ENCODE peak calls at places on chromosomes 5 and 9, in five cellular contexts. I is type B pancreatic cell, E is PC-9, A is RWPE1, L is mesothelial cell of epicardium. Y is an unnamed sample.

GRCh38 chr9:137075275-137075775 is 2.0 kb upstream of the UAP1L1 start:
- DNase-seq in I (no peak), E (peak), A (no peak), L (no peak), Y (no peak)

GRCh38 chr5:18553269-18553668 is 919.0 kb downstream of the TAF11L14 start:
- DNase-seq in I (no peak), E (peak), A (peak), L (no peak), Y (no peak)

GRCh38 chr5:172452398-172453205 is 1.7 kb downstream of the SH3PXD2B start:
- DNase-seq in I (no peak), E (no peak), A (peak), L (no peak), Y (no peak)

GRCh38 chr9:16628421-16628820 is 242.0 kb downstream of the BNC2 start:
- DNase-seq in I (no peak), E (no peak), A (no peak), L (no peak), Y (no peak)

GRCh38 chr5:4700082-4700481 is 440.0 kb upstream of the ADAMTS16 start:
- DNase-seq in I (peak), E (peak), A (peak), L (peak), Y (peak)

GRCh38 chr5:34487202-34487879 is 168.8 kb upstream of the RAI14 start:
- DNase-seq in I (no peak), E (peak), A (peak), L (no peak), Y (no peak)

GRCh38 chr9:131627846-131628820 is 82.8 kb downstream of the PRRT1B start:
- DNase-seq in I (no peak), E (no peak), A (no peak), L (no peak), Y (no peak)

GRCh38 chr5:35884125-35884788 is 27.6 kb downstream of the IL7R start:
- DNase-seq in I (no peak), E (peak), A (peak), L (no peak), Y (no peak)

GRCh38 chr9:89878003-89878411 is 273.2 kb downstream of the GADD45G start:
- DNase-seq in I (peak), E (no peak), A (no peak), L (no peak), Y (no peak)

GRCh38 chr9:70484232-70485130 is 70.0 kb upstream of the KLF9 start:
- DNase-seq in I (no peak), E (peak), A (peak), L (no peak), Y (peak)

GRCh38 chr9:111078391-111079038 is 40.2 kb upstream of the LPAR1 start:
- DNase-seq in I (no peak), E (no peak), A (no peak), L (no peak), Y (no peak)

GRCh38 chr9:124054671-124055212 is 43.2 kb downstream of the LHX2 start:
- DNase-seq in I (no peak), E (peak), A (peak), L (no peak), Y (no peak)

GRCh38 chr9:129995409-129996160 is 47.4 kb downstream of the FNBP1 start:
- DNase-seq in I (no peak), E (no peak), A (peak), L (no peak), Y (no peak)

GRCh38 chr5:81850494-81850893 is 99.6 kb upstream of the SSBP2 start:
- DNase-seq in I (no peak), E (peak), A (no peak), L (no peak), Y (no peak)

GRCh38 chr9:17578911-17579793 is at the start of gene SH3GL2:
- DNase-seq in I (peak), E (no peak), A (peak), L (peak), Y (peak)

GRCh38 chr5:57032151-57032551 is 80.2 kb upstream of the MIER3 start:
- DNase-seq in I (no peak), E (peak), A (peak), L (no peak), Y (no peak)

GRCh38 chr9:101397746-101398334 is 578 bp downstream of the MRPL50 start:
- DNase-seq in I (no peak), E (no peak), A (no peak), L (no peak), Y (no peak)

GRCh38 chr9:121766081-121766683 is 114.7 kb downstream of the DAB2IP start:
- DNase-seq in I (no peak), E (no peak), A (no peak), L (no peak), Y (no peak)

GRCh38 chr5:116813906-116814305 is 239.3 kb upstream of the SEMA6A start:
- DNase-seq in I (no peak), E (no peak), A (no peak), L (no peak), Y (no peak)

GRCh38 chr9:137860361-137860760 is 17.2 kb upstream of the CACNA1B start:
- DNase-seq in I (no peak), E (no peak), A (no peak), L (no peak), Y (no peak)

GRCh38 chr9:134501266-134502181 is 140.1 kb upstream of the COL5A1 start:
- DNase-seq in I (no peak), E (no peak), A (no peak), L (no peak), Y (no peak)

GRCh38 chr5:149942199-149942598 is 2.4 kb downstream of the PDE6A start:
- DNase-seq in I (no peak), E (no peak), A (no peak), L (no peak), Y (no peak)

GRCh38 chr9:2489838-2490314 is 131.7 kb upstream of the VLDLR start:
- DNase-seq in I (no peak), E (no peak), A (no peak), L (no peak), Y (no peak)

GRCh38 chr5:102152906-102153787 is 142.9 kb downstream of the SLCO4C1 start:
- DNase-seq in I (no peak), E (no peak), A (peak), L (no peak), Y (peak)
- TF ChIP-seq CTCF in I (peak), E (peak), A (peak), L (peak), Y (peak)

GRCh38 chr5:7894860-7895259 is 25.9 kb downstream of the MTRR start:
- DNase-seq in I (no peak), E (no peak), A (no peak), L (no peak), Y (no peak)

GRCh38 chr5:7894439-7894838 is 25.5 kb downstream of the MTRR start:
- DNase-seq in I (no peak), E (no peak), A (no peak), L (no peak), Y (no peak)

GRCh38 chr5:7902201-7902600 is 33.3 kb downstream of the MTRR start:
- DNase-seq in I (no peak), E (no peak), A (no peak), L (no peak), Y (no peak)

DNA sequence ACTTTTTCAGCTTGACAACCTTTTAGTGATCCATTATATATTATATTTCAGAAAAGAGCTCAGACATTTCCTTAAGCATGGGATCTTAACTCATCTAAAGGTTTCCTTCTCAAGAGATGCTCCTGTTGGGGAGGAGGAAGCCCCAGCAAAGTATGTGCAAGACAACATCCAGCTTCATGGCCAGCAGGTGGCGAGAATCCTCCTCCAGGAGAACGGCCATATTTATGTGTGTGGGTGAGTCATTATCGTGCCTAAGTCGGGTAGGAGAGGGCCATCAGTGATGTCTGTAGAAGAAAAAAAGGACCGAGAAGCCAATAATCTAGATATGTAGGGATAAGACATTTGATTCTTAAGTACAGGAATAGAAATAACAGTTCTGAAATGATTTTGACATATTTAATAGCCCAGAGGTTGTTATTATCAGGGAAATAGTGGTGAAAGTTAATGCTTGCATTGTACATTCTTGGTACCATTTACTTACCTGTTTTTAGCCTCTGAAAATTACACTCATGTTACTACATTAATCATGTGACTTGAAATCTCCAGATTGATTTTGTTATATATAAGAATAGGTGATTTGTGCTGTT is 28.2 kb downstream of the MTRR start:
- DNase-seq in I (no peak), E (no peak), A (no peak), L (no peak), Y (peak)
- TF ChIP-seq CTCF in I (peak), E (peak), A (peak), L (peak), Y (peak)

GRCh38 chr5:176870110-176870591 is 29.0 kb downstream of the HK3 start:
- DNase-seq in I (no peak), E (no peak), A (peak), L (no peak), Y (peak)
- TF ChIP-seq CTCF in I (peak), E (peak), A (peak), L (no peak), Y (peak)

DNA sequence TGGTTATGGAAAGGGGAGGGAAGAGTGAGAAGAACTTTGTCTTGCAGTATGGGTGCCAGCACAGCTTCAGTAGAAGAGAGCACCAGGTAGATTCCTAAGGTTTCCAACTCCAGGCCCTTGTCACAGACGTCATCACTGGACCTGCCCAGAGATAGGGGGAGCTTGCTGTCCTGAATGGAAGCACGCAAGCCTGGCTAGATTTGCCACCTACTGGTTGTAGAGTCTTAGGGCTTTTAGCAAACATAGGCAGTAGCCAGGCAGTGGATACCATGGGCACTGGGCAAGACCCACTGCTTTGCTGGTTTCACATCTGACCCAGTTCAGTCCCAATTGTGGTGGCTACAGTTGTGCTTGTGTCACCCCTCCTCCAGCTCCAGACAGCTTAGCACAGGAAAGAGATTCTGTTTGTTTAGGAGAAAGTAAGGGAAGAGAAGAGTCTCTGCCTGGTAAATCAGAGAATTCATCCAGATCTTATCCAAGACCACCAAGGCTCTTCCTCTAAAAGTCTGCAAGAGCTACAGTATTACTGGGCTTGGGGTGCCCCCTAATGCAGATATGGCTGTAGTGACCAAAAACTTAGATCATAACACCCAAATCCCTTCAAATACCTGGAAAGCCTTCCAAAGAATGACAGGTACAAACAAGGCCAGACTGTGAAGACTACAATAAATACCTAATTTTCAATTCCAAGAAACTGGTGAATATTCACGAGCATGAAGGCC is 158.9 kb downstream of the HINT1 start:
- DNase-seq in I (no peak), E (no peak), A (no peak), L (no peak), Y (no peak)
- TF ChIP-seq CTCF in I (peak), E (no peak), A (no peak), L (no peak), Y (peak)

DNA sequence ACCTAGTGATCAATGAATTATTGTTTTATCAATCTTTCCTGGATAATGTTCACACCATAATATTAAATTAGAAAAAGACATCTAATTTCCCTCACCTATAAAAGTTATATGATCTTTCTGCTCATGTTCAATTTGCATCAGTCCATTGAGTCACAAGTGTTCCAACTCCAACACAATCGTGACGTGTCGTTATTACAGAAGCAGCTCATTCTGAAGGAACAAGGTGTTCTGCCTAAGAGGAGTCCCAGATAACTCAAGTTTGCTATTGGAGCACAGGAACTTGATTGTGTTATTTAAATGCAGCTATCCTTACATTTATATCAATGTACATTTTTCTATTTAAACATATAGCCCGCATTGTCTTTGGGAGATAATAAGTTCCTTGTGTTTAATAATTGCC is 30.6 kb downstream of the ATPSCKMT start:
- DNase-seq in I (no peak), E (no peak), A (no peak), L (no peak), Y (no peak)
- TF ChIP-seq CTCF in I (no peak), E (no peak), A (no peak), L (no peak), Y (no peak)

GRCh38 chr5:167821669-167822068 is 469.8 kb upstream of the WWC1 start:
- DNase-seq in I (no peak), E (no peak), A (no peak), L (no peak), Y (no peak)
- TF ChIP-seq CTCF in I (no peak), E (no peak), A (no peak), L (no peak), Y (no peak)

GRCh38 chr9:4739587-4740372 is 1.2 kb downstream of the AK3 start:
- DNase-seq in I (no peak), E (no peak), A (no peak), L (no peak), Y (peak)
- TF ChIP-seq CTCF in I (no peak), E (no peak), A (no peak), L (no peak), Y (no peak)

GRCh38 chr9:87909310-87910041 is 8.3 kb upstream of the SPATA31C1 start:
- DNase-seq in I (no peak), E (no peak), A (no peak), L (no peak), Y (no peak)
- TF ChIP-seq CTCF in I (no peak), E (no peak), A (no peak), L (no peak), Y (no peak)

GRCh38 chr9:37561682-37562081 is 14.5 kb downstream of the FBXO10 start:
- DNase-seq in I (no peak), E (no peak), A (no peak), L (no peak), Y (no peak)
- TF ChIP-seq CTCF in I (no peak), E (no peak), A (no peak), L (no peak), Y (no peak)

DNA sequence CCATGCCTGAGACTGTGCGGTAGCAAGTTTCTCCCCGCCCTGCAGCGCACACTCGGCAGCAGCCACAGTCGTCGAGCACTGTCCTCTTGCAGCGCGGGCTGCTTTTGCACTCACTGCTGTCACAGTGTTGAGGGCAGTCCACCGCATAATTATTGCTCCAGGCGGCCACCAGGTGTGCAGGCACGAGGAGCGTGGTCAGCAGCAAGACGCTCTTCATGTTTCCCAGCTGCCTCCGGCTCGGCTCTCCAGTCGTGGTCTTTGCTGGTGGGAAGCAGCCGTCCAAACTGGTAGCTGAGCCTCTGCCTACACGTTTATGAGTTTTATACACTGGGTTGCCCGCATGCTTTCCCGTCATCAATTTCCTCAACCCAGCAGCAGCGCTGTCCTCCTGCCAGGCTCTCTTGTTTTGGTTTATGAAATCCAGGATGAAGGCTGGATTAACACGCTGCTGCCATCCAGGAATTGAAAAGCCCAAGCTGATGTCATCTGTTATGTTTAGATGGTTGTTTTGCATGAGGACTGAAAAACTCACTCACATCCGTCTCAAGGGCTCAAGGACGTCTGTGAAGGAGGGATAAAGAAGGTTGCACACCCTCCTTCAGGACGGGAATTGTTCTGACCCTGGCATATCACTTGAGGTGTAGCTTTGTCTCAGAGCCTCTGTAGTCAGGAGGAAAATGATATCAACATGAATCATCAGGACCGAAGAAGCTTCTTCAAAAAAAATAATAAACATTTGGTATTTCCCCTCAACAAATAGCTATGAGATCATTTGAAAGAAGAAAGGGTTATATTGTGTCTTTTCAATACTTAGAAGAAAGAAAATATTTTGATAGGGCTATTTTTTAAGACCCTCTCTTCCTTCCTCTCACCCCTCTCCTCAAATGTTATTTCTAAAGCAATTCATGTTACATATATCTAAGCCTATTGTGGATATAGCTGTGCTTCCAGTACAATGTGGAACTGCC is at the start of gene ESM1:
- DNase-seq in I (no peak), E (no peak), A (peak), L (no peak), Y (no peak)
- TF ChIP-seq CTCF in I (no peak), E (no peak), A (no peak), L (no peak), Y (no peak)

Y was measured in neural crest cell.